ENCODE peak calls at places on chromosomes 3 and 15, in six cellular contexts. One of them, this sample, is unnamed.
A peak's percentile ranks its signal among the peaks of the same experiment; 100 is the strongest.

GRCh38 chr3:38004415-38005075 is 14.0 kb downstream of the VILL start:
- DNase-seq in hepatocyte: peak; percentile 91
- DNase-seq in dorsolateral prefrontal cortex: peak; percentile 90
- DNase-seq in A549: peak; percentile 55
- DNase-seq in heart left ventricle: peak; percentile 76
- DNase-seq in left ventricle myocardium inferior: peak; percentile 79
- DNase-seq in this sample: peak; percentile 85

GRCh38 chr3:177523072-177523675 is 325.9 kb upstream of the TBL1XR1 start:
- DNase-seq in hepatocyte: no peak
- DNase-seq in dorsolateral prefrontal cortex: no peak
- DNase-seq in A549: no peak
- DNase-seq in heart left ventricle: no peak
- DNase-seq in left ventricle myocardium inferior: no peak
- DNase-seq in this sample: no peak

GRCh38 chr15:98292442-98293240 is 332.1 kb downstream of the ARRDC4 start:
- DNase-seq in hepatocyte: peak; percentile 68
- DNase-seq in dorsolateral prefrontal cortex: peak; percentile 44
- DNase-seq in A549: peak; percentile 74
- DNase-seq in heart left ventricle: peak; percentile 31
- DNase-seq in left ventricle myocardium inferior: peak; percentile 20
- DNase-seq in this sample: peak; percentile 19

GRCh38 chr15:68417051-68417450 is 14.9 kb downstream of the ITGA11 start:
- DNase-seq in hepatocyte: no peak
- DNase-seq in dorsolateral prefrontal cortex: no peak
- DNase-seq in A549: no peak
- DNase-seq in heart left ventricle: peak; percentile 6
- DNase-seq in left ventricle myocardium inferior: no peak
- DNase-seq in this sample: no peak

GRCh38 chr15:98583758-98584157 is 64.6 kb upstream of the IGF1R start:
- DNase-seq in hepatocyte: no peak
- DNase-seq in dorsolateral prefrontal cortex: no peak
- DNase-seq in A549: no peak
- DNase-seq in heart left ventricle: no peak
- DNase-seq in left ventricle myocardium inferior: no peak
- DNase-seq in this sample: no peak

GRCh38 chr15:38217788-38218609 is 34.6 kb upstream of the SPRED1 start:
- DNase-seq in hepatocyte: no peak
- DNase-seq in dorsolateral prefrontal cortex: no peak
- DNase-seq in A549: no peak
- DNase-seq in heart left ventricle: no peak
- DNase-seq in left ventricle myocardium inferior: no peak
- DNase-seq in this sample: no peak

GRCh38 chr15:57502116-57502515 is 89.6 kb upstream of the MYZAP start:
- DNase-seq in hepatocyte: no peak
- DNase-seq in dorsolateral prefrontal cortex: no peak
- DNase-seq in A549: no peak
- DNase-seq in heart left ventricle: no peak
- DNase-seq in left ventricle myocardium inferior: no peak
- DNase-seq in this sample: no peak

GRCh38 chr3:21641959-21642358 is 109.1 kb downstream of the ZNF385D start:
- DNase-seq in hepatocyte: no peak
- DNase-seq in dorsolateral prefrontal cortex: no peak
- DNase-seq in A549: no peak
- DNase-seq in heart left ventricle: no peak
- DNase-seq in left ventricle myocardium inferior: no peak
- DNase-seq in this sample: no peak

GRCh38 chr15:80509800-80510199 is 105.6 kb downstream of the ARNT2 start:
- DNase-seq in hepatocyte: no peak
- DNase-seq in dorsolateral prefrontal cortex: no peak
- DNase-seq in A549: no peak
- DNase-seq in heart left ventricle: no peak
- DNase-seq in left ventricle myocardium inferior: no peak
- DNase-seq in this sample: no peak

GRCh38 chr15:80068578-80068977 is 9.1 kb downstream of the ZFAND6 start:
- DNase-seq in hepatocyte: no peak
- DNase-seq in dorsolateral prefrontal cortex: no peak
- DNase-seq in A549: no peak
- DNase-seq in heart left ventricle: no peak
- DNase-seq in left ventricle myocardium inferior: no peak
- DNase-seq in this sample: no peak

GRCh38 chr15:57495554-57496235 is 96.0 kb upstream of the MYZAP start:
- DNase-seq in hepatocyte: peak; percentile 15
- DNase-seq in dorsolateral prefrontal cortex: no peak
- DNase-seq in A549: no peak
- DNase-seq in heart left ventricle: no peak
- DNase-seq in left ventricle myocardium inferior: no peak
- DNase-seq in this sample: no peak

GRCh38 chr15:90585863-90586262 is 56.1 kb downstream of the CRTC3 start:
- DNase-seq in hepatocyte: no peak
- DNase-seq in dorsolateral prefrontal cortex: no peak
- DNase-seq in A549: no peak
- DNase-seq in heart left ventricle: no peak
- DNase-seq in left ventricle myocardium inferior: no peak
- DNase-seq in this sample: no peak

GRCh38 chr15:69591905-69592508 is 139.4 kb downstream of the RPLP1 start:
- DNase-seq in hepatocyte: peak; percentile 64
- DNase-seq in dorsolateral prefrontal cortex: no peak
- DNase-seq in A549: peak; percentile 85
- DNase-seq in heart left ventricle: no peak
- DNase-seq in left ventricle myocardium inferior: no peak
- DNase-seq in this sample: no peak

GRCh38 chr3:70712449-70713082 is 400.1 kb upstream of the MDFIC2 start:
- DNase-seq in hepatocyte: no peak
- DNase-seq in dorsolateral prefrontal cortex: no peak
- DNase-seq in A549: no peak
- DNase-seq in heart left ventricle: no peak
- DNase-seq in left ventricle myocardium inferior: no peak
- DNase-seq in this sample: no peak

GRCh38 chr3:65807225-65807624 is 231.5 kb downstream of the MAGI1 start:
- DNase-seq in hepatocyte: no peak
- DNase-seq in dorsolateral prefrontal cortex: no peak
- DNase-seq in A549: no peak
- DNase-seq in heart left ventricle: no peak
- DNase-seq in left ventricle myocardium inferior: no peak
- DNase-seq in this sample: no peak

GRCh38 chr3:182738583-182739514 is 54.5 kb upstream of the ATP11B start:
- DNase-seq in hepatocyte: peak; percentile 34
- DNase-seq in dorsolateral prefrontal cortex: no peak
- DNase-seq in A549: no peak
- DNase-seq in heart left ventricle: no peak
- DNase-seq in left ventricle myocardium inferior: no peak
- DNase-seq in this sample: no peak

GRCh38 chr15:57595011-57595866 is 3.5 kb downstream of the MYZAP start:
- DNase-seq in hepatocyte: peak; percentile 38
- DNase-seq in dorsolateral prefrontal cortex: no peak
- DNase-seq in A549: no peak
- DNase-seq in heart left ventricle: peak; percentile 73
- DNase-seq in left ventricle myocardium inferior: peak; percentile 74
- DNase-seq in this sample: no peak

GRCh38 chr3:48286308-48286707 is 45.4 kb downstream of the ZNF589 start:
- DNase-seq in hepatocyte: no peak
- DNase-seq in dorsolateral prefrontal cortex: no peak
- DNase-seq in A549: no peak
- DNase-seq in heart left ventricle: no peak
- DNase-seq in left ventricle myocardium inferior: no peak
- DNase-seq in this sample: no peak

GRCh38 chr3:17639765-17640164 is 102.7 kb downstream of the TBC1D5 start:
- DNase-seq in hepatocyte: peak; percentile 45
- DNase-seq in dorsolateral prefrontal cortex: no peak
- DNase-seq in A549: peak; percentile 35
- DNase-seq in heart left ventricle: no peak
- DNase-seq in left ventricle myocardium inferior: no peak
- DNase-seq in this sample: no peak

GRCh38 chr15:80660114-80660513 is 35.0 kb upstream of the ABHD17C start:
- DNase-seq in hepatocyte: peak; percentile 74
- DNase-seq in dorsolateral prefrontal cortex: no peak
- DNase-seq in A549: peak; percentile 55
- DNase-seq in heart left ventricle: no peak
- DNase-seq in left ventricle myocardium inferior: no peak
- DNase-seq in this sample: no peak

GRCh38 chr3:133733226-133733625 is 13.0 kb upstream of the TF start:
- DNase-seq in hepatocyte: peak; percentile 32
- DNase-seq in dorsolateral prefrontal cortex: no peak
- DNase-seq in A549: no peak
- DNase-seq in heart left ventricle: no peak
- DNase-seq in left ventricle myocardium inferior: no peak
- DNase-seq in this sample: no peak

GRCh38 chr3:45182915-45183881 is 37.0 kb upstream of the CDCP1 start:
- DNase-seq in hepatocyte: peak; percentile 77
- DNase-seq in dorsolateral prefrontal cortex: no peak
- DNase-seq in A549: peak; percentile 34
- DNase-seq in heart left ventricle: no peak
- DNase-seq in left ventricle myocardium inferior: no peak
- DNase-seq in this sample: no peak

GRCh38 chr3:141920701-141921100 is 44.3 kb downstream of the ATP1B3 start:
- DNase-seq in hepatocyte: no peak
- DNase-seq in dorsolateral prefrontal cortex: no peak
- DNase-seq in A549: no peak
- DNase-seq in heart left ventricle: no peak
- DNase-seq in left ventricle myocardium inferior: no peak
- DNase-seq in this sample: no peak

GRCh38 chr15:69508659-69509058 is 56.0 kb downstream of the RPLP1 start:
- DNase-seq in hepatocyte: no peak
- DNase-seq in dorsolateral prefrontal cortex: no peak
- DNase-seq in A549: no peak
- DNase-seq in heart left ventricle: no peak
- DNase-seq in left ventricle myocardium inferior: no peak
- DNase-seq in this sample: no peak

DNA sequence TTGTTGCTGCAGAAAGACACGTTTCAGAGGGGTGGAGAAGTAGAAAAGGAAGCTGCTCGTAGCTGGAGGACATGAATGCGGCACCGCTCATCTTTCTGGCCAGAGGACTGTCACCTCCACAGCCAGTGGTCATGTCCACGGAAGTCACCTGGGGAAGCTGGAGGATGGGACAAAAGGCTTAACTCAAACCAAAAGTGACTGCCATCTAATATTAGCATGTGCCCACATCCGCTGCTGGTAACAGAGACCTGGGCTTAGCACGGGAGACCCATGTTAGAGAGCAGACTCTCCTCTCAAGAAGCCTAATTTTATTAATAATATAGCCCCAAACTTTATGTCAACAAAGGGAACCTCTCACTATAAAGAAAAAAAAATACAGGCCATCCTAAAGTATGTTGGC is 5.9 kb downstream of the MEX3B start:
- DNase-seq in hepatocyte: no peak
- DNase-seq in dorsolateral prefrontal cortex: no peak
- DNase-seq in A549: no peak
- DNase-seq in heart left ventricle: no peak
- DNase-seq in left ventricle myocardium inferior: no peak
- DNase-seq in this sample: no peak
- H3K4me3 ChIP-seq in hepatocyte: no peak overlapping the region
- H3K4me3 ChIP-seq in dorsolateral prefrontal cortex: no peak overlapping the region
- H3K4me3 ChIP-seq in A549: no peak overlapping the region
- H3K4me3 ChIP-seq in heart left ventricle: no peak overlapping the region
- H3K4me3 ChIP-seq in left ventricle myocardium inferior: no peak overlapping the region
- H3K4me3 ChIP-seq in this sample: no peak overlapping the region

DNA sequence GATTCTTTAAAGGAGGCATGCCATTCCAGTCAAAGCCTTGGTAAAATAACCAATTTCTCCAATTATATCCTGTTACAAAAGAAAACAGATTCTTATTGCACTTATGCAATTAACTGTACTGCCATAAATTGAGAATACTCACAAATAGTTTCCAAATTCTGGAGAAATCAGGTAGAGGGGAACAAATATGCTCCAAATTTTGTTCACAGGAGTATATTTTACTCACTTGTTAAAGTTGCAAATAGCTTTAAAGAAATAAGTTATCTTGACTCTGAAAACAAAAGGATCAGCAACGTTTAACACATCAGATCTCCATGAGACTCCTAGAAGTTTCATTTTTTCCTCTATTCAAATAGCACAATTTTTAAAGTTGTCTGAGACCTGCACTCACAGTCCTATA is 712.1 kb upstream of the ARRDC4 start:
- DNase-seq in hepatocyte: no peak
- DNase-seq in dorsolateral prefrontal cortex: no peak
- DNase-seq in A549: no peak
- DNase-seq in heart left ventricle: no peak
- DNase-seq in left ventricle myocardium inferior: no peak
- DNase-seq in this sample: no peak
- TF ChIP-seq CTCF in hepatocyte: no peak
- TF ChIP-seq CTCF in dorsolateral prefrontal cortex: no peak
- TF ChIP-seq CTCF in A549: no peak
- TF ChIP-seq CTCF in heart left ventricle: no peak
- TF ChIP-seq CTCF in left ventricle myocardium inferior: no peak
- TF ChIP-seq CTCF in this sample: no peak

GRCh38 chr3:13841141-13841540 is 38.7 kb downstream of the WNT7A start:
- DNase-seq in hepatocyte: no peak
- DNase-seq in dorsolateral prefrontal cortex: no peak
- DNase-seq in A549: no peak
- DNase-seq in heart left ventricle: no peak
- DNase-seq in left ventricle myocardium inferior: no peak
- DNase-seq in this sample: no peak
- H3K27ac ChIP-seq in hepatocyte: no peak overlapping the region
- H3K27ac ChIP-seq in dorsolateral prefrontal cortex: no peak overlapping the region
- H3K27ac ChIP-seq in A549: no peak overlapping the region
- H3K27ac ChIP-seq in heart left ventricle: no peak overlapping the region
- H3K27ac ChIP-seq in left ventricle myocardium inferior: no peak overlapping the region
- H3K27ac ChIP-seq in this sample: no peak overlapping the region

GRCh38 chr3:125177746-125178145 is 34.8 kb downstream of the SLC12A8 start:
- DNase-seq in hepatocyte: no peak
- DNase-seq in dorsolateral prefrontal cortex: no peak
- DNase-seq in A549: no peak
- DNase-seq in heart left ventricle: no peak
- DNase-seq in left ventricle myocardium inferior: no peak
- DNase-seq in this sample: no peak
- H3K4me3 ChIP-seq in hepatocyte: no peak overlapping the region
- H3K4me3 ChIP-seq in dorsolateral prefrontal cortex: no peak overlapping the region
- H3K4me3 ChIP-seq in A549: no peak overlapping the region
- H3K4me3 ChIP-seq in heart left ventricle: no peak overlapping the region
- H3K4me3 ChIP-seq in left ventricle myocardium inferior: no peak overlapping the region
- H3K4me3 ChIP-seq in this sample: no peak overlapping the region

DNA sequence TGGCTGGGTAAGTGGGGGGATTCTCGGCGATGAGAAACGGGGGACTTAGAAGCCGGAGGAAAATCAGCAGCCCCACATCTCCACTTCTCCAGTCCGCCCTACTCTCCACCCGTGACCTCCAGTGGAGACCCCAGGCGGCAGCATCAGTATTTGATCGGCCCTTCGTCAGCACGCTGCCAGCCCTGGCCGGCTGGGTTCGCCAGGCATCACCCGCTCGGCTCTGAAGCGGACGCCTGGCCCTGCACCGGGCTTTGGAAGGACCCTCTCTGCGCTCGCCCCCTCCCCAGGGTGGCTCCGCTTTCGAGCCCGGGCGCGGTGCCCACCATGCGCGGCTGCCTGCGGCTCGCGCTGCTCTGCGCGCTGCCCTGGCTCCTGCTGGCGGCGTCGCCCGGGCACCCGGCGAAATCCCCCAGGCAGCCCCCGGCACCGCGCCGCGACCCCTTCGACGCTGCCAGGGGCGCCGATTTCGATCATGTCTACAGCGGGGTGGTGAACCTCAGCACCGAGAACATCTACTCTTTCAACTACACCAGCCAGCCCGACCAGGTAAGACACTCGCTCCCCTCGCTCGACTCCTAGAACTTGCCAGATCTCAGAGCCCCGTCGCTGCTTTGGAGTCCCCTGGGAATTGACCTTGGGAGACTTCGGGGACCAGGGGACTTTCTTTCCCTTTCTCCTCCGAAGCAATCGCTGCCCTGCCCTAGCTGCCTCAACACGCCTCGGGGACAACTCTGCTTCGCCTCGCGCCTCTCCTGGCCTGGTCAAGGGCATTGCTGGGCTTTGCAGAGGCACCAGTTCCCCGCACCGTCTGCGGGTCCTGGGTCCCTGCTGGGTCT is 561 bp downstream of the SIDT1 start:
- DNase-seq in hepatocyte: peak; percentile 33
- DNase-seq in dorsolateral prefrontal cortex: no peak
- DNase-seq in A549: peak; percentile 20
- DNase-seq in heart left ventricle: peak; percentile 23
- DNase-seq in left ventricle myocardium inferior: no peak
- DNase-seq in this sample: no peak
- TF ChIP-seq CTCF in hepatocyte: peak; percentile 2
- TF ChIP-seq CTCF in dorsolateral prefrontal cortex: no peak
- TF ChIP-seq CTCF in A549: no peak
- TF ChIP-seq CTCF in heart left ventricle: no peak
- TF ChIP-seq CTCF in left ventricle myocardium inferior: no peak
- TF ChIP-seq CTCF in this sample: no peak